ENCODE peak calls at places on chromosomes 1 and 21, in four cellular contexts. T is occipital lobe, A is nucleus accumbens, D is Panc1. I is an unnamed sample.

GRCh38 chr1:115456441-115456961 is 118.5 kb upstream of the NGF start:
- DNase-seq in T (no peak), A (no peak), D (no peak), I (no peak)

GRCh38 chr1:198893763-198894444 is 255.1 kb downstream of the PTPRC start:
- DNase-seq in T (no peak), A (no peak), D (no peak), I (no peak)

GRCh38 chr1:67489643-67490042 is 59.4 kb upstream of the SERBP1 start:
- DNase-seq in T (no peak), A (no peak), D (no peak), I (no peak)

GRCh38 chr1:184299076-184299790 is 87.6 kb upstream of the C1orf21 start:
- DNase-seq in T (no peak), A (no peak), D (no peak), I (no peak)

GRCh38 chr1:232422901-232423300 is 207.0 kb downstream of the SIPA1L2 start:
- DNase-seq in T (no peak), A (no peak), D (no peak), I (no peak)

GRCh38 chr1:190864013-190864610 is 386.4 kb upstream of the BRINP3 start:
- DNase-seq in T (no peak), A (no peak), D (no peak), I (no peak)

GRCh38 chr1:177181631-177182291 is 11.0 kb downstream of the BRINP2 start:
- DNase-seq in T (peak; percentile 39), A (peak; percentile 70), D (peak; percentile 50), I (peak; percentile 33)

GRCh38 chr1:227917081-227917950 is 30.4 kb downstream of the WNT9A start:
- DNase-seq in T (peak; percentile 47), A (peak; percentile 22), D (no peak), I (no peak)

GRCh38 chr1:32060914-32061313 is 11.8 kb upstream of the TMEM39B start:
- DNase-seq in T (no peak), A (no peak), D (no peak), I (no peak)

GRCh38 chr1:116945421-116945820 is 35.7 kb downstream of the PTGFRN start:
- DNase-seq in T (no peak), A (no peak), D (no peak), I (no peak)

GRCh38 chr1:212166296-212167039 is 118.7 kb upstream of the PPP2R5A start:
- DNase-seq in T (no peak), A (no peak), D (no peak), I (no peak)

GRCh38 chr1:229694053-229694693 is 68.1 kb downstream of the URB2 start:
- DNase-seq in T (peak; percentile 41), A (peak; percentile 38), D (no peak), I (peak; percentile 75)

GRCh38 chr21:41766883-41767605 is at the start of gene RIPK4:
- DNase-seq in T (no peak), A (no peak), D (no peak), I (no peak)

GRCh38 chr1:243286409-243287127 is 30.7 kb downstream of the SDCCAG8 start:
- DNase-seq in T (no peak), A (no peak), D (no peak), I (no peak)

GRCh38 chr1:81998165-81998564 is 197.4 kb downstream of the ADGRL2 start:
- DNase-seq in T (no peak), A (no peak), D (no peak), I (no peak)

GRCh38 chr1:7334475-7335035 is 436.5 kb upstream of the VAMP3 start:
- DNase-seq in T (no peak), A (no peak), D (no peak), I (no peak)

GRCh38 chr21:35046880-35047229 is 2.2 kb downstream of the RUNX1 start:
- DNase-seq in T (no peak), A (no peak), D (no peak), I (no peak)

GRCh38 chr21:15009964-15010363 is 54.8 kb downstream of the NRIP1 start:
- DNase-seq in T (no peak), A (no peak), D (no peak), I (no peak)

GRCh38 chr1:166017395-166017794 is 149.4 kb downstream of the FAM78B start:
- DNase-seq in T (no peak), A (no peak), D (no peak), I (no peak)

GRCh38 chr1:2210084-2210653 is 15.6 kb upstream of the FAAP20 start:
- DNase-seq in T (no peak), A (no peak), D (no peak), I (no peak)

GRCh38 chr1:16727190-16728111 is 12.9 kb upstream of the RNU1-4 start:
- DNase-seq in T (no peak), A (no peak), D (no peak), I (no peak)

GRCh38 chr1:20086800-20087199 is 16.8 kb downstream of the PLA2G5 start:
- DNase-seq in T (no peak), A (no peak), D (no peak), I (no peak)

GRCh38 chr1:27555700-27556424 is 48.1 kb downstream of the AHDC1 start:
- DNase-seq in T (no peak), A (no peak), D (no peak), I (no peak)

GRCh38 chr1:20410555-20410954 is 75.5 kb downstream of the CAMK2N1 start:
- DNase-seq in T (no peak), A (peak; percentile 45), D (no peak), I (no peak)

GRCh38 chr1:41381691-41382530 is 20.7 kb downstream of the FOXO6 start:
- DNase-seq in T (no peak), A (no peak), D (no peak), I (no peak)

GRCh38 chr1:88800382-88801051 is 90.8 kb downstream of the GTF2B start:
- DNase-seq in T (no peak), A (no peak), D (peak; percentile 15), I (no peak)

GRCh38 chr1:189429610-189430009 is 1048.1 kb downstream of the BRINP3 start:
- DNase-seq in T (no peak), A (no peak), D (peak; percentile 7), I (no peak)

GRCh38 chr1:29901618-29902017 is 665.3 kb downstream of the PTPRU start:
- DNase-seq in T (no peak), A (no peak), D (no peak), I (no peak)

GRCh38 chr1:25990702-25991395 is 7.0 kb downstream of the PAFAH2 start:
- DNase-seq in T (no peak), A (no peak), D (no peak), I (no peak)

GRCh38 chr1:173009597-173009996 is 41.1 kb downstream of the TNFSF18 start:
- DNase-seq in T (no peak), A (no peak), D (no peak), I (no peak)